ENCODE peak calls at places on chromosomes 1 and 21, in six cellular contexts. D is GM12891, Z is HepG2, E is H1, W is K562, U is GM12878. O is an unnamed sample.

GRCh38 chr1:33097762-33098161 is 16.8 kb downstream of the AZIN2 start:
- DNase-seq in D (no peak), Z (no peak), E (peak), W (no peak), U (no peak), O (no peak)

GRCh38 chr1:229478852-229479251 is 29.3 kb downstream of the NUP133 start:
- DNase-seq in D (no peak), Z (no peak), E (no peak), W (no peak), U (peak), O (no peak)

GRCh38 chr21:21631961-21632360 is 633.8 kb downstream of the NCAM2 start:
- DNase-seq in D (no peak), Z (no peak), E (no peak), W (no peak), U (no peak), O (no peak)

GRCh38 chr1:21857840-21858670 is 46.0 kb downstream of the LDLRAD2 start:
- DNase-seq in D (no peak), Z (no peak), E (no peak), W (no peak), U (no peak), O (no peak)

GRCh38 chr1:8987881-8988617 is 38.2 kb downstream of the SLC2A7 start:
- DNase-seq in D (peak), Z (no peak), E (peak), W (peak), U (no peak), O (peak)

GRCh38 chr1:109298666-109299086 is 8.1 kb downstream of the MYBPHL start:
- DNase-seq in D (no peak), Z (peak), E (no peak), W (peak), U (no peak), O (no peak)

GRCh38 chr1:26530898-26531598 is 1.5 kb downstream of the RPS6KA1 start:
- DNase-seq in D (no peak), Z (peak), E (peak), W (peak), U (no peak), O (no peak)

GRCh38 chr1:248158758-248159157 is 13.8 kb downstream of the OR2M5 start:
- DNase-seq in D (no peak), Z (no peak), E (no peak), W (no peak), U (no peak), O (no peak)

GRCh38 chr1:39539252-39539790 is 37.3 kb downstream of the PABPC4 start:
- DNase-seq in D (peak), Z (peak), E (peak), W (peak), U (peak), O (peak)

GRCh38 chr1:108190686-108191416 is 9.3 kb downstream of the SLC25A24 start:
- DNase-seq in D (no peak), Z (no peak), E (no peak), W (no peak), U (no peak), O (no peak)

GRCh38 chr1:42319128-42319851 is 15.7 kb downstream of the FOXJ3 start:
- DNase-seq in D (no peak), Z (no peak), E (no peak), W (no peak), U (no peak), O (no peak)

GRCh38 chr1:230334447-230334837 is 91.7 kb downstream of the PGBD5 start:
- DNase-seq in D (no peak), Z (no peak), E (no peak), W (no peak), U (no peak), O (no peak)

GRCh38 chr1:245503548-245503947 is 348.8 kb downstream of the KIF26B start:
- DNase-seq in D (no peak), Z (no peak), E (no peak), W (peak), U (no peak), O (no peak)

GRCh38 chr1:25771246-25772114 is 28.5 kb upstream of the SELENON start:
- DNase-seq in D (peak), Z (peak), E (no peak), W (no peak), U (no peak), O (no peak)

GRCh38 chr1:24786191-24786590 is 40.9 kb downstream of the CLIC4 start:
- DNase-seq in D (no peak), Z (no peak), E (no peak), W (no peak), U (no peak), O (no peak)

GRCh38 chr1:99745061-99745460 is 21.4 kb downstream of the FRRS1 start:
- DNase-seq in D (no peak), Z (no peak), E (no peak), W (no peak), U (no peak), O (no peak)

GRCh38 chr1:209516771-209517471 is 66.6 kb upstream of the CAMK1G start:
- DNase-seq in D (no peak), Z (no peak), E (peak), W (no peak), U (no peak), O (no peak)

GRCh38 chr1:235942625-235942934 is 75.9 kb upstream of the LYST start:
- DNase-seq in D (no peak), Z (no peak), E (no peak), W (no peak), U (no peak), O (no peak)

GRCh38 chr1:246417152-246417812 is 89.8 kb downstream of the SMYD3 start:
- DNase-seq in D (no peak), Z (no peak), E (no peak), W (no peak), U (no peak), O (no peak)

GRCh38 chr21:29265690-29266479 is 32.8 kb upstream of the BACH1 start:
- DNase-seq in D (no peak), Z (no peak), E (no peak), W (no peak), U (peak), O (no peak)

GRCh38 chr1:216640100-216640499 is 83.1 kb downstream of the ESRRG start:
- DNase-seq in D (no peak), Z (no peak), E (no peak), W (no peak), U (no peak), O (no peak)

GRCh38 chr1:150280138-150280707 is 2.1 kb upstream of the CIART start:
- DNase-seq in D (no peak), Z (peak), E (no peak), W (no peak), U (no peak), O (no peak)

GRCh38 chr1:3067301-3067670 is 1.7 kb upstream of the PRDM16 start:
- DNase-seq in D (no peak), Z (no peak), E (peak), W (no peak), U (no peak), O (no peak)

GRCh38 chr1:98201640-98202039 is 280.8 kb upstream of the DPYD start:
- DNase-seq in D (no peak), Z (no peak), E (no peak), W (no peak), U (no peak), O (no peak)

GRCh38 chr1:119978018-119978505 is 81.7 kb upstream of the ADAM30 start:
- DNase-seq in D (no peak), Z (no peak), E (no peak), W (no peak), U (no peak), O (no peak)

GRCh38 chr1:165356876-165357275 is 361 bp upstream of the LMX1A start:
- DNase-seq in D (no peak), Z (no peak), E (no peak), W (no peak), U (no peak), O (no peak)

GRCh38 chr1:41698916-41699860 is 214.7 kb upstream of the EDN2 start:
- DNase-seq in D (no peak), Z (no peak), E (no peak), W (no peak), U (peak), O (peak)

GRCh38 chr1:110150330-110151174 is at the start of gene SLC6A17:
- DNase-seq in D (no peak), Z (no peak), E (peak), W (no peak), U (no peak), O (peak)

GRCh38 chr21:32412998-32413504 is 545 bp downstream of the EVA1C start:
- DNase-seq in D (no peak), Z (no peak), E (no peak), W (no peak), U (no peak), O (no peak)

GRCh38 chr1:238005116-238005515 is 114.4 kb upstream of the ZP4 start:
- DNase-seq in D (no peak), Z (no peak), E (no peak), W (no peak), U (no peak), O (no peak)

GRCh38 chr1:204408074-204408507 is 3.5 kb downstream of the PPP1R15B start:
- DNase-seq in D (no peak), Z (no peak), E (peak), W (peak), U (no peak), O (no peak)

GRCh38 chr1:239262538-239262937 is 123.8 kb upstream of the CHRM3 start:
- DNase-seq in D (no peak), Z (no peak), E (no peak), W (no peak), U (no peak), O (no peak)

GRCh38 chr1:33348676-33349080 is 27.8 kb upstream of the A3GALT2 start:
- DNase-seq in D (no peak), Z (no peak), E (no peak), W (no peak), U (no peak), O (no peak)

GRCh38 chr1:58152709-58153108 is 393.8 kb downstream of the OMA1 start:
- DNase-seq in D (no peak), Z (no peak), E (no peak), W (no peak), U (no peak), O (no peak)

GRCh38 chr1:66752000-66752592 is at the start of gene DYNLT5:
- DNase-seq in D (no peak), Z (no peak), E (peak), W (no peak), U (no peak), O (no peak)

GRCh38 chr1:155941845-155942507 is 538 bp downstream of the RXFP4 start:
- DNase-seq in D (no peak), Z (no peak), E (no peak), W (no peak), U (no peak), O (no peak)

GRCh38 chr1:32066489-32066873 is 6.3 kb upstream of the TMEM39B start:
- DNase-seq in D (no peak), Z (no peak), E (no peak), W (peak), U (no peak), O (no peak)
- TF ChIP-seq POLR2A in D (no peak), Z (no peak), E (peak), W (no peak), U (no peak), O (no peak)

DNA sequence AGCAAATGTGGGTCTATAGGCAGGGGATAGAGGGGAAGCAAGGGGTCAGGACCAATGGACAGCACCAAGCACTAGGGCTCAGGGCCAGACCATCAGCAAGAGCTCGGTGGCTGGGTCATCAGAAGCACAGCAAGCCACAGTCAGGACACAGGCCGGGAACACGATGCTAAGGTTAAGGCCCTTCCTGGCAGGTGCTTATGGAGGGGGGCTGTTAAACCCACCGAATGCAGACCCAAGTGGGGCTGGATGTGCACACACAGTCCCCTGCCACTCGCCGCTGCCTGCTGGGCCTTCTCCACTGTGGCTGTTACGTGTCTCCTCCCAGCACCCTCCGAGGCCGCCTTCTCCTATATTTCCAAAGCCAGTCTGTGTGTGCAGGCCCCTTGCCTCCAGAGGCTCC is 220.1 kb downstream of the TOMM20 start:
- DNase-seq in D (no peak), Z (no peak), E (no peak), W (no peak), U (no peak), O (no peak)
- TF ChIP-seq TAF1 in D (no peak), Z (no peak), E (no peak), W (no peak), U (no peak), O (no peak)

GRCh38 chr1:151326619-151327222 is 495 bp downstream of the PI4KB start:
- DNase-seq in D (peak), Z (no peak), E (no peak), W (peak), U (no peak), O (peak)

GRCh38 chr1:151325231-151325630 is 2.0 kb downstream of the PI4KB start:
- DNase-seq in D (no peak), Z (no peak), E (no peak), W (no peak), U (no peak), O (no peak)

GRCh38 chr1:151325646-151326429 is 1.4 kb downstream of the PI4KB start:
- DNase-seq in D (no peak), Z (no peak), E (no peak), W (peak), U (no peak), O (no peak)

GRCh38 chr1:151327903-151328674 is 873 bp upstream of the PI4KB start:
- DNase-seq in D (no peak), Z (no peak), E (peak), W (peak), U (no peak), O (no peak)

GRCh38 chr1:151327223-151327902 is at the start of gene PI4KB:
- DNase-seq in D (peak), Z (peak), E (peak), W (peak), U (peak), O (peak)
- TF ChIP-seq POLR2A in D (peak), Z (peak), E (peak), W (peak), U (peak), O (peak)

GRCh38 chr1:37767488-37767887 is 2.6 kb upstream of the EPHA10 start:
- DNase-seq in D (no peak), Z (no peak), E (no peak), W (no peak), U (no peak), O (no peak)

GRCh38 chr1:37763791-37764741 is 854 bp downstream of the EPHA10 start:
- DNase-seq in D (peak), Z (peak), E (peak), W (peak), U (no peak), O (no peak)

GRCh38 chr1:37764888-37765441 is at the start of gene EPHA10:
- DNase-seq in D (no peak), Z (no peak), E (peak), W (no peak), U (no peak), O (no peak)

GRCh38 chr1:37762516-37762915 is 2.4 kb downstream of the EPHA10 start:
- DNase-seq in D (no peak), Z (no peak), E (no peak), W (no peak), U (no peak), O (no peak)

GRCh38 chr1:37765937-37766664 is 1.2 kb upstream of the EPHA10 start:
- DNase-seq in D (no peak), Z (no peak), E (peak), W (peak), U (no peak), O (no peak)
- TF ChIP-seq TAF1 in D (no peak), Z (no peak), E (no peak), W (no peak), U (no peak), O (no peak)

GRCh38 chr1:90347366-90347765 is 352.5 kb downstream of the ZNF326 start:
- DNase-seq in D (no peak), Z (no peak), E (no peak), W (no peak), U (no peak), O (no peak)

GRCh38 chr1:90344963-90345730 is 350.2 kb downstream of the ZNF326 start:
- DNase-seq in D (no peak), Z (no peak), E (no peak), W (no peak), U (no peak), O (no peak)

GRCh38 chr1:90346349-90346748 is 351.4 kb downstream of the ZNF326 start:
- DNase-seq in D (no peak), Z (no peak), E (no peak), W (no peak), U (no peak), O (no peak)

GRCh38 chr1:90348934-90349333 is 354.0 kb downstream of the ZNF326 start:
- DNase-seq in D (no peak), Z (no peak), E (no peak), W (no peak), U (no peak), O (no peak)

DNA sequence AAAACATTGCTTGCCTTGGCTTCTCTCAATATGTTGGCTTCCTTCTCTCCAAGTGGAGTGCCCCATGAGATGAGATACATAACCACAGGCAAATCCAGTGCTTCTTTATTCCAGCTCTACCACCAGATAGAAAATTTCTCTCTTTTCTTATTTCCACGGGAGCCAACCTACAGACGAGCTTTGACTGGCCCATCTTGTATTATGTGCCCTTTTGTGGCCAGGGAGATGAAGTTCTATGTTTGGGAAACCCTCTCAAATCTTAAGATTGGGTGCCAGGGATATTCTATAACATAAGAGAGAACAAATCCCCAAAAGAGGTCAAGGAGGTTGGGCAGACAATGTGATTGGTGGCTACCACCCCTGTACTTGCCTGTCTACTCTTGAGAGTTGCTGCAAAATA is 351.8 kb downstream of the ZNF326 start:
- DNase-seq in D (no peak), Z (no peak), E (no peak), W (no peak), U (no peak), O (no peak)
- TF ChIP-seq POLR2A in D (no peak), Z (no peak), E (no peak), W (no peak), U (no peak), O (no peak)

DNA sequence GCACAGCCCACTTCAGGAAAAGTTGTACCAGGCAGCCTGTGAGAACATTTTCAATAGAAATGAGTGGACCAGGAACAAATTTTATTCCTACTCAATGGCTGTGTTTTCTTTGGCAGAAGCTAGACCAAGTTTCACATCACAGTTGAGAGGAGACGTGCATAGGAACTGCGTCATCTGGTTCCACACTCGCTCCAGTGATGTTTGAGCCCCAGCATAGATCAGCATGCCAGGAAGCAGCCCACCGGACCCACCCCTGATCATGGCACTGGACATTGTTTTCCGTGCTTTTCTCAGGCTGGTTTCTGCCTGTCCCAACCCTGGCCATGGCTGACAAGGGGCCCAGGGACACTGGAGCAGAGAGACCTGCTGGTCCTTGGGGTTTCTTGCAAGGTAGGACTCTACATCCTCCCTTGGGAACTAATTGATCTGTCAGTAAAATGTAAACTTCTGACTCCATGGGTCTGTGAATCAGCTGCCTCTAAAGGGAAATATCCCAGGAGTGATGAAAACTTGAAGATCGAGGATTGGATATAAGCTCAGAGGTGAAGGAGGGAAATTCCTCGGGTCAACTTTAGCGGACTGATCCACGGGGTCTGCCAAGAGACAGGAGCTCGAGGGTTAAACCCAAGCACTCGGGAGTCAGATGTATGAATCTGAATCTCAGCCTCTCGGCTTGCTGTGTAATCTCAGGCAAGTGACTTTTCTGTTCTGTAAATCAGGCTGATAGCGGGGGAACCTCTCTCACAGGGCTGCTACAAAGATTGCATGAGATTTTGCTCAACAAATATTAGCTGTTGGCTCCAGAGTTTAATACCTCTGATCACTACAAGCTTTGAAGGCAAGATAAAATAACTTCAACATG is 35.7 kb downstream of the NEK2 start:
- DNase-seq in D (no peak), Z (peak), E (no peak), W (no peak), U (no peak), O (no peak)
- TF ChIP-seq TAF1 in D (no peak), Z (no peak), E (no peak), W (no peak), U (no peak), O (no peak)

DNA sequence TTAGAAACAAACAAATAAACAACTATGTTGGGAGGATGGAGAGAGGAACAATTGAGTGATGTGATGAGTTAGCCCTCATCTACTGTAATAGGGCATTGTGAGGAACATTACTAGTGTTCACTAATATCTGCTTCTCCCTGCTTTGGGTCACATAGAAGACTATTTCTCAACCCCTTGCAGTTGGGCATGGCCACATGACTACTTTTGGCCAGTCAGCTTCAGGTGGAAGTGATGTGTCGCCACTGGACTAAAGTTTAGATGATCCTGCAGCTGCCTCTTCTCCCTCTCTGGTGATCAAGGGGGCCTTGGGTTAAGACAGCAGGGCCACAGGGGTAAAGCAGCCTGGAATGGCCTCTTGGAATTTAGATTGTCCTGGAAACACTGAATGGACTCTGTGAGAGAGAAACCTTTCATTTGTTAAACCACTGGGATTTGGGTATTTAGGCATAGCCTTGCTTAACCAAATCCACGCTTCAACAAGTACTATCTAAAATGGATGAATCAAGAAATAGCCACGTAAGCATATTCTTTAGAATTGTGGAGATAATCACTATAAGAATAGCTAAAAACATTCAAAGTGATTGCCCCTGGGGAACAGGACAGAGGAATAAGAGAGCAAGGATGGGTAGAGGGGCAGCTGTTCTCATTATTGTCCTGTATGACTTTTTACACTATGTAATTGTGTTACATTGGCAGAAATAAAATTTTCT is 41.2 kb downstream of the OPRD1 start:
- DNase-seq in D (no peak), Z (no peak), E (no peak), W (no peak), U (no peak), O (no peak)
- TF ChIP-seq POLR2A in D (no peak), Z (no peak), E (no peak), W (no peak), U (no peak), O (no peak)